ENCODE peak calls at places on chromosomes 2 and 18, in seven cellular contexts. W, T, L, O, B, J and U are unnamed samples.

GRCh38 chr2:167776359-167776758 is 471.0 kb downstream of the STK39 start:
- DNase-seq in O (no peak), B (no peak), T (no peak), L (no peak), W (no peak), J (no peak), U (no peak)

GRCh38 chr2:161283926-161284325 is 24.3 kb upstream of the PSMD14 start:
- DNase-seq in O (no peak), W (no peak), J (no peak), L (no peak), T (no peak), B (no peak), U (no peak)

GRCh38 chr18:57737661-57738060 is 65.5 kb downstream of the ATP8B1 start:
- DNase-seq in L (peak; percentile 82), W (peak; percentile 48), O (peak; percentile 39), J (no peak), T (peak; percentile 87), B (peak; percentile 21), U (peak; percentile 48)

GRCh38 chr2:215452725-215453124 is 16.9 kb upstream of the FN1 start:
- DNase-seq in T (no peak), J (no peak), W (no peak), B (no peak), L (no peak), O (no peak), U (no peak)

GRCh38 chr2:26245231-26245732 is 543 bp downstream of the HADHB start:
- DNase-seq in W (peak; percentile 66), L (no peak), B (peak; percentile 66), T (peak; percentile 43), J (no peak), O (no peak), U (peak; percentile 45)

GRCh38 chr18:58536534-58537271 is 92.2 kb downstream of the ALPK2 start:
- DNase-seq in B (no peak), W (peak; percentile 31), T (no peak), L (no peak), J (no peak), O (no peak), U (no peak)

GRCh38 chr2:216146573-216146972 is 37.4 kb downstream of the XRCC5 start:
- DNase-seq in T (no peak), J (no peak), O (no peak), B (no peak), L (no peak), W (no peak), U (no peak)

GRCh38 chr2:131410173-131410572 is 46.2 kb upstream of the RAB6D start:
- DNase-seq in L (no peak), T (no peak), J (no peak), O (no peak), B (no peak), W (no peak), U (no peak)

GRCh38 chr18:6866552-6866951 is 137.0 kb downstream of the ARHGAP28 start:
- DNase-seq in B (no peak), T (no peak), J (no peak), O (no peak), L (no peak), W (no peak), U (no peak)

GRCh38 chr18:6873352-6873751 is 143.8 kb downstream of the ARHGAP28 start:
- DNase-seq in L (no peak), T (no peak), W (no peak), J (no peak), O (no peak), B (no peak), U (no peak)

GRCh38 chr18:6868033-6868432 is 138.5 kb downstream of the ARHGAP28 start:
- DNase-seq in O (no peak), T (no peak), W (no peak), J (no peak), B (no peak), L (no peak), U (no peak)
- H3K27ac ChIP-seq in O (no peak overlapping the region), T (no peak overlapping the region), W (no peak overlapping the region), J (no peak overlapping the region), B (no peak overlapping the region), L (no peak overlapping the region), U (no peak overlapping the region)

GRCh38 chr2:235669983-235670962 is 176.4 kb downstream of the AGAP1 start:
- DNase-seq in T (peak; percentile 58), L (no peak), O (peak; percentile 64), J (peak; percentile 81), W (peak; percentile 70), B (peak; percentile 79), U (peak; percentile 51)
- TF ChIP-seq CTCF in T (no peak), L (peak; percentile 42), O (peak; percentile 77), J (peak; percentile 66), W (peak; percentile 56), B (peak; percentile 63), U (peak; percentile 71)

DNA sequence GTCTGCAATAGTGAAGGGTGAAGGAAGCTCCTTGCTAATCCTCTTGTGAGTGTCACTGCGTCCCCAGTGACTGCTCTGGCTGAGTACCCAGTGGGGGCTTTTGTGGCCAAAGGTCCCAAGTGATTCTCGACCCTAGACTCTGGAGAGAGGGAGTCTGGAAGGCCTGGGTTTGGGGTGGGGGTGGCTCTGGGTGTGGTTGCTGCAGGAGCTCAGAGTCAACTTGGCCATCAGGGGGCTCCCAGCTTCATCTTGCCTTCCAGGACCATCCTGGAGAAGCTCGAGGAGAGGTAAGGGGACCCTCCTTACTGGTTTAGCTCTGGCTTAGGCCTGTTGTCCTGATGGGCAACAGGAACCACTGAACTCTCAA is 581 bp downstream of the PSD4 start:
- DNase-seq in T (no peak), J (no peak), O (no peak), L (peak; percentile 34), W (no peak), B (no peak), U (no peak)
- H3K27ac ChIP-seq in T (no peak overlapping the region), J (peak overlapping the region; percentile 68), O (no peak overlapping the region), L (peak overlapping the region; percentile 90), W (peak overlapping the region; percentile 44), B (no peak overlapping the region), U (no peak overlapping the region)

GRCh38 chr18:51168031-51168742 is 29.3 kb downstream of the MEX3C start:
- DNase-seq in L (no peak), B (no peak), W (no peak), T (no peak), O (no peak), J (no peak), U (no peak)
- TF ChIP-seq CTCF in L (no peak), B (no peak), W (no peak), T (no peak), O (no peak), J (no peak), U (no peak)

GRCh38 chr2:111662771-111663470 is 221.1 kb downstream of the ANAPC1 start:
- DNase-seq in L (no peak), J (no peak), B (no peak), O (no peak), T (no peak), W (peak; percentile 25), U (no peak)
- H3K27ac ChIP-seq in L (no peak overlapping the region), J (no peak overlapping the region), B (no peak overlapping the region), O (no peak overlapping the region), T (peak overlapping the region; percentile 100), W (no peak overlapping the region), U (peak overlapping the region; percentile 86)

GRCh38 chr2:174682578-174683391 is 81.5 kb downstream of the CHRNA1 start:
- DNase-seq in B (peak; percentile 75), O (peak; percentile 81), L (peak; percentile 90), T (no peak), W (peak; percentile 75), J (peak; percentile 71), U (peak; percentile 50)

GRCh38 chr2:174683392-174683759 is 80.9 kb downstream of the CHRNA1 start:
- DNase-seq in L (no peak), O (no peak), B (no peak), J (no peak), T (no peak), W (no peak), U (peak; percentile 16)

GRCh38 chr2:174680221-174680620 is 82.6 kb upstream of the WIPF1 start:
- DNase-seq in O (no peak), T (no peak), J (no peak), W (no peak), B (no peak), L (no peak), U (no peak)

GRCh38 chr2:174681983-174682577 is 82.2 kb downstream of the CHRNA1 start:
- DNase-seq in T (no peak), O (peak; percentile 65), J (peak; percentile 65), L (peak; percentile 90), W (peak; percentile 31), B (peak; percentile 39), U (peak; percentile 12)

DNA sequence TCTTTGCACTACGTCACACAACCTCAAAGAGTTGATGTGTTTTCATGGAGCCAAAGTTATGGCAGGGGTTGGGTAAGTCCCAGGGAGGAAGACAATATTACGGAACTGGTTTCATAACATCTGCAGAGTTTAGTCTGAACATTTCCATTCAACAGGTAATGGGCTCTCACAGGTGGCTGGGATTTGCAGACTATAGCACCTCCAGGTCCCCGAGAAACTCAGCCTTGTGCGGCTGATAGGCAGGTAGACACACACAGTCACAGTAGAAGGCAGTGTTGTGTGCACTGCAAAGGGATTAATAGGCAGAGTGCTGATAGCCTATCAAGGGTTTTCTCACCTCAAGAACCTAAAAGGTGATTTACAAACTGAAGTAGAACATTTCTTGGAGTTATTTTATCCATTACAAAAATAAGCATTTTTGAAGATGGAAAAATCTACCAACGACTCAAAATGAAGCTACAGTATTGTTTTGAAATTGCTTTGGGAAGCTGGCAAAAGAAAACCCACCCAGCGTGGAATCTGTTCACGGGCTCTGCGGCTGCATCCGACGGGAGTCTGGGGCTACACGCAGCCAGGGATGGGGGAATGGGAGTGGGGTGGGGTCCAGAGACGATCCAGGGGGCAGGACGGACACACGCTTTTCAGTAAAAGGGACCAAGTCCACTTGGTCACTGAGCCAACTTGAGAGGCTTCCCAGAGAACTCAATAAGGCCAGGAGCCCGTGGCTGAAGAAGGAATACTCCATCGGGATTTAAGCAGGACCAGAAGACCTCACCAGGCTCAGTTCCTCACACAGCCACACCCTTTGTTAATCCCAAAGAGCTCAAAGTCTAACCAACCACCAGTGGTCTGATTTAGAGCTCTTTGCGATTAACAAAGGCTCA is 82.9 kb downstream of the CHRNA1 start:
- DNase-seq in O (no peak), W (peak; percentile 15), J (no peak), T (no peak), B (peak; percentile 35), L (no peak), U (no peak)
- TF ChIP-seq CTCF in O (no peak), W (no peak), J (no peak), T (no peak), B (no peak), L (no peak), U (no peak)